ENCODE peak calls at places on chromosome 20, in eight cellular contexts. N is EH; G is NCI-H69; D is stimulated activated CD8-positive, alpha-beta memory T cell treated with anti-CD3 and anti-CD28 coated beads, Interleukin-7, amount 100 ng/mL, for 1 hour; P is NCI-H2081; R is T-cell; O is activated CD8-positive, alpha-beta memory T cell treated with anti-CD3 and anti-CD28 coated beads for 48 hours; S is activated CD4-positive, alpha-beta T cell treated with anti-CD3 and anti-CD28 coated beads, Interleukin-2, amount 50 U/mL, for 24 hours. B is an unnamed sample.

GRCh38 chr20:44644384-44645131 is 6.9 kb downstream of the ADA start:
- DNase-seq in R (peak; percentile 37), N (no peak), P (no peak), S (peak; percentile 35), O (no peak), D (no peak), G (no peak), B (no peak)

GRCh38 chr20:1800777-1801176 is 94.4 kb upstream of the SIRPA start:
- DNase-seq in R (no peak), D (no peak), N (peak; percentile 56), S (no peak), G (peak; percentile 56), P (no peak), O (no peak), B (no peak)

GRCh38 chr20:31527266-31527665 is 13.0 kb downstream of the HM13 start:
- DNase-seq in N (no peak), G (no peak), S (no peak), P (no peak), R (no peak), O (no peak), D (no peak), B (no peak)

GRCh38 chr20:31474097-31474436 is 860 bp downstream of the DEFB124 start:
- DNase-seq in G (no peak), D (no peak), O (no peak), R (no peak), S (no peak), N (no peak), P (no peak), B (no peak)

GRCh38 chr20:48332555-48332954 is 495.2 kb downstream of the PREX1 start:
- DNase-seq in S (no peak), P (no peak), R (no peak), N (peak; percentile 26), G (no peak), D (no peak), O (no peak), B (no peak)

GRCh38 chr20:13147071-13147961 is 73.8 kb upstream of the ISM1 start:
- DNase-seq in O (no peak), P (no peak), R (no peak), N (no peak), S (no peak), G (no peak), D (no peak), B (no peak)

GRCh38 chr20:50642288-50642803 is 49.0 kb downstream of the RIPOR3 start:
- DNase-seq in R (no peak), P (no peak), S (no peak), G (no peak), D (no peak), O (no peak), N (peak; percentile 27), B (no peak)

GRCh38 chr20:52800734-52801627 is 171.2 kb upstream of the TSHZ2 start:
- DNase-seq in D (no peak), R (no peak), P (no peak), O (no peak), G (no peak), N (no peak), S (no peak), B (no peak)

GRCh38 chr20:22567944-22568871 is 16.2 kb downstream of the FOXA2 start:
- DNase-seq in G (peak; percentile 81), R (no peak), P (peak; percentile 57), N (no peak), O (no peak), D (no peak), S (no peak), B (no peak)

GRCh38 chr20:46799781-46800180 is 90.3 kb downstream of the SLC2A10 start:
- DNase-seq in O (no peak), G (no peak), D (no peak), P (peak; percentile 83), N (no peak), S (no peak), R (no peak), B (no peak)

GRCh38 chr20:38222231-38222922 is 38.2 kb downstream of the KIAA1755 start:
- DNase-seq in O (peak; percentile 43), G (peak; percentile 42), R (no peak), S (peak; percentile 46), P (peak; percentile 17), N (peak; percentile 66), D (no peak), B (no peak)

GRCh38 chr20:36686944-36687343 is 40.9 kb upstream of the SLA2 start:
- DNase-seq in N (no peak), P (no peak), D (no peak), O (no peak), R (no peak), S (no peak), G (no peak), B (no peak)

GRCh38 chr20:9071976-9072726 is 3.3 kb downstream of the PLCB4 start:
- DNase-seq in D (no peak), P (peak; percentile 34), N (peak; percentile 31), O (no peak), G (peak; percentile 67), S (no peak), R (no peak), B (no peak)

GRCh38 chr20:52533401-52533800 is 341.8 kb upstream of the ZFP64 start:
- DNase-seq in O (no peak), G (no peak), D (no peak), R (no peak), S (no peak), P (no peak), N (no peak), B (no peak)

GRCh38 chr20:57391439-57392129 is 388 bp downstream of the RBM38 start:
- DNase-seq in N (peak; percentile 23), G (peak; percentile 64), R (no peak), S (no peak), P (peak; percentile 57), D (no peak), O (no peak), B (no peak)

GRCh38 chr20:37741055-37741454 is 47.2 kb downstream of the CTNNBL1 start:
- DNase-seq in O (no peak), G (no peak), D (no peak), S (no peak), R (no peak), N (peak; percentile 66), P (no peak), B (no peak)

GRCh38 chr20:2815242-2815900 is 584 bp downstream of the C20orf141 start:
- DNase-seq in R (no peak), D (no peak), P (no peak), N (no peak), S (no peak), G (no peak), O (no peak), B (no peak)

GRCh38 chr20:52953020-52953419 is 19.1 kb upstream of the TSHZ2 start:
- DNase-seq in S (no peak), G (no peak), N (no peak), O (no peak), R (no peak), D (no peak), P (no peak), B (no peak)

GRCh38 chr20:44051661-44052000 is 135.4 kb downstream of the JPH2 start:
- DNase-seq in G (no peak), R (no peak), S (no peak), O (no peak), D (no peak), P (no peak), N (no peak), B (no peak)

GRCh38 chr20:50724851-50725721 is 6.3 kb upstream of the PARD6B start:
- DNase-seq in S (peak; percentile 84), N (peak; percentile 98), D (no peak), O (no peak), P (no peak), G (no peak), R (no peak), B (no peak)

GRCh38 chr20:47857142-47857993 is 72.1 kb upstream of the SULF2 start:
- DNase-seq in S (no peak), N (peak; percentile 13), D (no peak), P (no peak), R (no peak), G (no peak), O (no peak), B (no peak)

GRCh38 chr20:22389836-22390542 is 194.4 kb downstream of the FOXA2 start:
- DNase-seq in D (no peak), R (no peak), G (peak; percentile 98), S (no peak), P (peak; percentile 92), O (no peak), N (no peak), B (no peak)

GRCh38 chr20:59317332-59317731 is 16.9 kb downstream of the EDN3 start:
- DNase-seq in R (no peak), G (no peak), S (no peak), N (no peak), O (no peak), P (no peak), D (no peak), B (no peak)

GRCh38 chr20:13525225-13525940 is 113.3 kb downstream of the TASP1 start:
- DNase-seq in S (no peak), O (no peak), D (no peak), G (no peak), R (no peak), P (no peak), N (peak; percentile 98), B (no peak)

GRCh38 chr20:57393321-57394086 is 2.3 kb downstream of the RBM38 start:
- DNase-seq in N (no peak), R (no peak), D (no peak), S (no peak), P (peak; percentile 22), G (no peak), O (no peak), B (no peak)

GRCh38 chr20:58340853-58341252 is 31.3 kb downstream of the RAB22A start:
- DNase-seq in P (no peak), G (no peak), D (no peak), R (no peak), O (no peak), S (no peak), N (peak; percentile 52), B (no peak)

GRCh38 chr20:43835944-43836540 is 78.6 kb upstream of the TOX2 start:
- DNase-seq in D (no peak), N (no peak), G (no peak), S (no peak), P (no peak), R (no peak), O (no peak), B (no peak)

GRCh38 chr20:46350201-46350985 is 42.1 kb upstream of the CDH22 start:
- DNase-seq in R (no peak), P (no peak), O (no peak), S (no peak), N (peak; percentile 94), G (no peak), D (no peak), B (no peak)

GRCh38 chr20:37574199-37574890 is 46.7 kb upstream of the BLCAP start:
- DNase-seq in O (no peak), D (no peak), R (no peak), P (no peak), S (no peak), G (no peak), N (no peak), B (no peak)

GRCh38 chr20:34302312-34302722 is 838 bp downstream of the AHCY start:
- DNase-seq in G (no peak), P (no peak), R (no peak), O (no peak), D (no peak), N (peak; percentile 43), S (no peak), B (no peak)

GRCh38 chr20:6590891-6591679 is 176.4 kb upstream of the BMP2 start:
- DNase-seq in O (no peak), P (no peak), G (peak; percentile 84), S (no peak), N (peak; percentile 74), D (no peak), R (no peak), B (peak; percentile 32)

GRCh38 chr20:11432407-11432806 is 485.3 kb upstream of the BTBD3 start:
- DNase-seq in G (no peak), O (no peak), P (no peak), N (peak; percentile 75), D (no peak), R (no peak), S (no peak), B (no peak)

GRCh38 chr20:33099842-33100538 is 20.5 kb downstream of the BPIFB4 start:
- DNase-seq in N (no peak), S (no peak), O (no peak), R (no peak), G (no peak), P (no peak), D (no peak), B (no peak)

GRCh38 chr20:3000852-3001523 is 42.4 kb upstream of the GNRH2 start:
- DNase-seq in R (no peak), P (peak; percentile 55), S (peak; percentile 19), D (no peak), O (no peak), N (peak; percentile 71), G (peak; percentile 71), B (peak; percentile 48)

B was measured in LNCaP clone FGC.